ENCODE peak calls at places on chromosomes 7 and 10, in four cellular contexts. M, A, N and B are unnamed samples.

GRCh38 chr7:11127112-11127785 is 153.6 kb downstream of the PHF14 start:
- DNase-seq in M (no peak), N (no peak), A (no peak), B (no peak)

GRCh38 chr10:588246-589165 is 101.0 kb downstream of the DIP2C start:
- DNase-seq in A (no peak), M (no peak), N (no peak), B (no peak)

GRCh38 chr7:149817836-149818535 is 20.2 kb upstream of the ZNF862 start:
- DNase-seq in N (no peak), A (no peak), M (no peak), B (no peak)

GRCh38 chr7:110921478-110922210 is 169.3 kb upstream of the LRRN3 start:
- DNase-seq in A (no peak), M (no peak), N (no peak), B (no peak)

GRCh38 chr10:101379663-101380352 is 25.8 kb downstream of the BTRC start:
- DNase-seq in M (no peak), A (no peak), N (no peak), B (no peak)

GRCh38 chr10:79221110-79222051 is 125.9 kb upstream of the PPIF start:
- DNase-seq in M (no peak), N (peak), A (no peak), B (no peak)

GRCh38 chr7:12386237-12386839 is 17.3 kb downstream of the VWDE start:
- DNase-seq in A (no peak), N (no peak), M (no peak), B (no peak)

GRCh38 chr10:91164520-91165065 is 55.9 kb upstream of the PCGF5 start:
- DNase-seq in M (no peak), N (no peak), A (no peak), B (no peak)

GRCh38 chr7:130901209-130901783 is 167.3 kb upstream of the KLF14 start:
- DNase-seq in N (peak), A (no peak), M (no peak), B (peak)

GRCh38 chr10:92965314-92965713 is 95.3 kb upstream of the CYP26C1 start:
- DNase-seq in A (no peak), N (no peak), M (no peak), B (no peak)

GRCh38 chr10:15043674-15044073 is at the start of gene OLAH:
- DNase-seq in M (no peak), N (no peak), A (no peak), B (no peak)

GRCh38 chr7:42617071-42617705 is 294.7 kb downstream of the C7orf25 start:
- DNase-seq in M (no peak), A (no peak), N (no peak), B (no peak)

GRCh38 chr7:134694767-134695166 is 48.1 kb downstream of the BPGM start:
- DNase-seq in A (no peak), N (no peak), M (no peak), B (no peak)

GRCh38 chr7:5528071-5528814 is 104.6 kb upstream of the TNRC18 start:
- DNase-seq in M (no peak), N (no peak), A (peak), B (no peak)